ENCODE peak calls at places on chromosomes 6 and 20, in four cellular contexts. O is mesenchymal stem cell, B is heart right ventricle, G is uterus. A is an unnamed sample.

GRCh38 chr6:29792123-29793035 is 35.2 kb upstream of the HLA-G start:
- DNase-seq in O (no peak), B (peak), G (peak), A (peak)

GRCh38 chr6:131807644-131808459 is at the start of gene ENPP1:
- DNase-seq in O (peak), B (peak), G (peak), A (peak)

GRCh38 chr20:9068896-9069663 is at the start of gene PLCB4:
- DNase-seq in O (peak), B (peak), G (peak), A (peak)

GRCh38 chr6:43578748-43579147 is 2.8 kb downstream of the POLH start:
- DNase-seq in O (peak), B (no peak), G (no peak), A (no peak)

GRCh38 chr20:45924391-45925261 is 9.9 kb upstream of the PCIF1 start:
- DNase-seq in O (peak), B (no peak), G (peak), A (no peak)

GRCh38 chr6:98842489-98843180 is 8.3 kb downstream of the POU3F2 start:
- DNase-seq in O (no peak), B (no peak), G (no peak), A (peak)

GRCh38 chr6:89050155-89050554 is 30.4 kb upstream of the PNRC1 start:
- DNase-seq in O (peak), B (peak), G (peak), A (no peak)

GRCh38 chr20:3861191-3861590 is 14.6 kb downstream of the MAVS start:
- DNase-seq in O (no peak), B (no peak), G (no peak), A (no peak)

GRCh38 chr6:138662474-138662873 is 111.1 kb upstream of the CCDC28A start:
- DNase-seq in O (peak), B (no peak), G (no peak), A (no peak)

GRCh38 chr6:26478985-26479278 is 21.2 kb upstream of the BTN1A1 start:
- DNase-seq in O (no peak), B (no peak), G (no peak), A (no peak)

GRCh38 chr6:37698264-37699137 is 818 bp upstream of the MDGA1 start:
- DNase-seq in O (peak), B (peak), G (peak), A (no peak)

GRCh38 chr6:50653253-50653652 is 60.1 kb upstream of the TFAP2D start:
- DNase-seq in O (no peak), B (no peak), G (no peak), A (no peak)

GRCh38 chr6:17983712-17984111 is 3.7 kb downstream of the KIF13A start:
- DNase-seq in O (no peak), B (no peak), G (no peak), A (no peak)

GRCh38 chr6:683742-684440 is 9.0 kb downstream of the EXOC2 start:
- DNase-seq in O (peak), B (no peak), G (no peak), A (peak)

GRCh38 chr20:11790047-11790446 is 127.6 kb upstream of the BTBD3 start:
- DNase-seq in O (no peak), B (no peak), G (no peak), A (no peak)

GRCh38 chr6:116189472-116189871 is 63.5 kb upstream of the COL10A1 start:
- DNase-seq in O (no peak), B (no peak), G (no peak), A (no peak)

GRCh38 chr20:33209789-33210188 is 7.4 kb upstream of the BPIFA3 start:
- DNase-seq in O (peak), B (peak), G (peak), A (peak)

GRCh38 chr6:12293931-12294800 is 4.0 kb downstream of the EDN1 start:
- DNase-seq in O (no peak), B (no peak), G (no peak), A (no peak)

GRCh38 chr6:118648866-118649554 is 2.4 kb downstream of the CEP85L start:
- DNase-seq in O (peak), B (no peak), G (no peak), A (no peak)

GRCh38 chr20:6384956-6385355 is 262.1 kb upstream of the FERMT1 start:
- DNase-seq in O (no peak), B (no peak), G (no peak), A (no peak)

GRCh38 chr6:45156075-45156474 is 172.1 kb upstream of the RUNX2 start:
- DNase-seq in O (no peak), B (no peak), G (no peak), A (no peak)

GRCh38 chr6:145548941-145549652 is 186.2 kb downstream of the EPM2A start:
- DNase-seq in O (no peak), B (no peak), G (no peak), A (no peak)

GRCh38 chr20:36273414-36274247 is 32.5 kb upstream of the DLGAP4 start:
- DNase-seq in O (peak), B (no peak), G (no peak), A (no peak)

GRCh38 chr6:45827952-45828530 is 187.6 kb downstream of the CLIC5 start:
- DNase-seq in O (peak), B (no peak), G (no peak), A (no peak)

GRCh38 chr20:4726710-4727391 is 5.1 kb downstream of the PRND start:
- DNase-seq in O (peak), B (no peak), G (no peak), A (no peak)

GRCh38 chr6:36418558-36418957 is 24.1 kb downstream of the PXT1 start:
- DNase-seq in O (no peak), B (no peak), G (no peak), A (no peak)

GRCh38 chr6:143745160-143746133 is 67.7 kb downstream of the PHACTR2 start:
- DNase-seq in O (peak), B (no peak), G (no peak), A (no peak)

GRCh38 chr6:170088349-170088951 is 202.4 kb downstream of the DLL1 start:
- DNase-seq in O (no peak), B (no peak), G (peak), A (peak)

GRCh38 chr6:21051777-21052176 is 517.5 kb downstream of the CDKAL1 start:
- DNase-seq in O (no peak), B (no peak), G (no peak), A (no peak)

GRCh38 chr20:58065508-58066361 is 162.7 kb downstream of the ANKRD60 start:
- DNase-seq in O (no peak), B (no peak), G (no peak), A (no peak)

GRCh38 chr20:60627751-60628565 is 624.1 kb upstream of the CDH4 start:
- DNase-seq in O (no peak), B (no peak), G (no peak), A (no peak)

GRCh38 chr6:50819527-50819905 is 845 bp downstream of the TFAP2B start:
- DNase-seq in O (peak), B (no peak), G (no peak), A (no peak)

GRCh38 chr6:96460052-96460700 is 61.4 kb upstream of the UFL1 start:
- DNase-seq in O (no peak), B (no peak), G (no peak), A (no peak)

GRCh38 chr6:2266845-2267244 is 21.4 kb upstream of the GMDS start:
- DNase-seq in O (no peak), B (no peak), G (no peak), A (no peak)

GRCh38 chr6:57262901-57263694 is 41.0 kb upstream of the RAB23 start:
- DNase-seq in O (peak), B (no peak), G (peak), A (no peak)

GRCh38 chr20:20519269-20519668 is 151.4 kb downstream of the INSM1 start:
- DNase-seq in O (no peak), B (no peak), G (no peak), A (no peak)

GRCh38 chr6:137717074-137718073 is 149.7 kb upstream of the TNFAIP3 start:
- DNase-seq in O (no peak), B (no peak), G (no peak), A (no peak)

GRCh38 chr6:33869826-33870423 is 66.1 kb upstream of the MLN start:
- DNase-seq in O (no peak), B (no peak), G (no peak), A (no peak)

GRCh38 chr20:59453634-59454241 is 150.6 kb upstream of the PHACTR3 start:
- DNase-seq in O (no peak), B (no peak), G (no peak), A (no peak)

GRCh38 chr6:128376952-128377503 is 143.4 kb downstream of the PTPRK start:
- DNase-seq in O (no peak), B (no peak), G (no peak), A (no peak)

DNA sequence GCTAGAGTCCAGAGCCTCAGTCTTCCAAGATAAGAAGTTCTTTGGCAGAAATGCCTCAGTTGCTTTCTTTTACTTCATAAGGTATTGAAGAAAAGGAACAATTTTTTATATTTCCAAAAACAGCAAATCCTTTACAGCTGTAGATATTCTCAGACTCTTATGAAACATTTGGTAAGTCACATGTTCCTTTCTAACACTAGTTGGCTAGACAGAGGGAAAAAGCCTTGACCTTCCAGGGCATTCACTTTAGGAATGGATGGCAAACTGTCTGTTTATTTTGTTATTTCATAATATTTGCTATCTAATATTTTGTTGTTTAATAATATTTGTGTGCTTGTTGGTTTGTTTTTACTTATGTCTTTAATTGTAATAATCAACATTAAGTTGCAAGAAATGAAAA is 140.8 kb downstream of the PTPRK start:
- DNase-seq in O (no peak), B (no peak), G (no peak), A (no peak)
- H3K4me3 ChIP-seq in O (no peak), B (no peak), G (no peak), A (no peak)

GRCh38 chr20:51565741-51566140 is 23.2 kb upstream of the NFATC2 start:
- DNase-seq in O (no peak), B (no peak), G (no peak), A (no peak)

GRCh38 chr20:51566594-51566993 is 24.1 kb upstream of the NFATC2 start:
- DNase-seq in O (no peak), B (no peak), G (no peak), A (no peak)

GRCh38 chr20:51563141-51563596 is 20.6 kb upstream of the NFATC2 start:
- DNase-seq in O (no peak), B (no peak), G (no peak), A (no peak)

GRCh38 chr20:51563597-51564332 is 21.2 kb upstream of the NFATC2 start:
- DNase-seq in O (peak), B (peak), G (peak), A (no peak)

GRCh38 chr20:51565298-51565697 is 22.8 kb upstream of the NFATC2 start:
- DNase-seq in O (no peak), B (no peak), G (no peak), A (no peak)
- H3K4me3 ChIP-seq in O (no peak), B (no peak), G (no peak), A (no peak)

DNA sequence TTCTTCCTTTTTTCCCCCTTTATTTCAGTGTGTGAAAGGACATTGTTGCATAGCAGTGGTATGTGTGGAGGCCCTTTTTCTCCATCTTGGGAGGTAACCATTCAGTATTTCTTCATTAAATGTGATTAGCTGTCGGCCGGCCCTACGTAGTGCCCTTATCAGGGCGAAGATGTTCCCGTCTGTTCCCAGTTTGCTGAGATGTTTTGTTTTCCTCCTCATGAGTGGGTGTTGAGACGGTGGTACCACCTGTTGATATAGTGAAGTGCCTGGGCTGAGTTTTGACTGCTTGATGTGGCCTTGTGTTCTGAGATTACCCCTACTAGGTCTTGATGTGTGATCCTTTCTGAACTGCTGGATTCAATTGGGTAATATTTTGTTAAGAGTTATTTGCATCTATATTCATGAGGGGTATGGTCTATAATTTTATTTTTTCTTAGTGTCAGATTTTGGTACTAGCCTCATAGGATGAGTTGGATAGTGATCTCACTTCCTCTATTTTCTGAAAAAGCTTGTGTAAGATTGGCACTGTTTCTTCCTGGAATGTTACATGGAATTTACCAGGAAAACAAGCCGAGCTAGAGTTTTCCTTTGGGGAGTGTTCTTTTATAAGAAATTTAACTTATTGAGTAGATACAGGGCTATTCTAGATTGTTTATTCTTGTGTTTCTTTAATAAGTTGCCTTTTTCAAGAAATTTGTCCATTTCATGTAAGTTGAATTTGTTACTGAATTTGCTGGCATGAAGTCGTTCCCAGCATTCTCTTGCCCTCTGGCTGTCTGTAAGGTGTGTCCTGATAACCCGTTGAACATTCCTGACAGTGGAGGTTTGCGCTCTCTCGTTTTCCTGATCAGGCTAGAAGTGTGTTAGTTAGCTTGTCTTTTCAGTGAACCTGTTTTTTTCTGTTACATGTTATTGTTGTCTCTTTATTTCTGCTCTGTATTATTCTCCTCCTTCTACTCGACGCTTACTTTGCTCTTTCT is 4.3 kb downstream of the MTG2 start:
- DNase-seq in O (peak), B (no peak), G (no peak), A (no peak)
- H3K4me3 ChIP-seq in O (no peak), B (no peak), G (no peak), A (no peak)

GRCh38 chr20:1721687-1722512 is 64.3 kb upstream of the SIRPG start:
- DNase-seq in O (no peak), B (no peak), G (no peak), A (no peak)

GRCh38 chr20:1722513-1723050 is 65.0 kb upstream of the SIRPG start:
- DNase-seq in O (no peak), B (no peak), G (no peak), A (no peak)

GRCh38 chr20:1720845-1721475 is 63.4 kb upstream of the SIRPG start:
- DNase-seq in O (no peak), B (no peak), G (no peak), A (no peak)

GRCh38 chr20:1720226-1720625 is 62.6 kb upstream of the SIRPG start:
- DNase-seq in O (no peak), B (no peak), G (no peak), A (no peak)

DNA sequence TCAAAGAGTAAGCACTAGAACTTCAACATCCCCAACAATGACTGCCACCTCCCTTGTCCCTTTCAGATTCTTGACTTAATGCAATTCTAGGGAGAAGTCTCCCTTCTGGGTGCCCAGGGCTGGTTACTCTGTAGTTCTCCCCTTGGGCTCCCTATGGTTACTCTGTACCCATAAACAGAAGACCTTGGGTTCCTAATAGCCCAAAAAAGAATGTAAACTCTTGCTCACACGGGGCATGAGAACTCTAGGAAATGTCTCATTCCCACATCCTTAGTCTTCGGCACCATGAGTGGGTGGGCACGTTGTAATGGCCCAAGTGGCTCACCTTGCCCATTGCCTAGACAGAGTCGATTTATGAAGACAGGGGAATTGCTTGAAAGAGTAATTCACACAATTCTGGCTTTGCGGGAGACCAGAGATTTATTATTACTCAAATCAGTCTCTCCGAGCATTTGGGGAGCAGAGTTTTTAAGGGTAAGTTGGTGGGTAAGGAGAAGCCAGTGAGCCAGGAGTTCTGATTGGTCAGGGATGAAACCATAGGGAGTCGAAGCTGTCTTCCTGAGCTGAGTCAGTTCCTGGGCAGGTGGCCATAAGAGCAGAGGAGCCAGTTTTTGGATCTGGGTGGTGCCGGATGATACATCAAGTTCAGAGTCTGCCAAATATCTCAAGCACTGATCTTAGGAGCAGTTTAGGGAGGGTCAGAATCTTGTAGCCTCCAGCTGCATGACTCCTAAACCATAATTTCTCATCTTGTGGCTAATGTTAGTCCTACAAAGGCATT is 61.2 kb upstream of the SIRPG start:
- DNase-seq in O (no peak), B (no peak), G (peak), A (no peak)
- H3K4me3 ChIP-seq in O (no peak), B (no peak), G (no peak), A (no peak)

DNA sequence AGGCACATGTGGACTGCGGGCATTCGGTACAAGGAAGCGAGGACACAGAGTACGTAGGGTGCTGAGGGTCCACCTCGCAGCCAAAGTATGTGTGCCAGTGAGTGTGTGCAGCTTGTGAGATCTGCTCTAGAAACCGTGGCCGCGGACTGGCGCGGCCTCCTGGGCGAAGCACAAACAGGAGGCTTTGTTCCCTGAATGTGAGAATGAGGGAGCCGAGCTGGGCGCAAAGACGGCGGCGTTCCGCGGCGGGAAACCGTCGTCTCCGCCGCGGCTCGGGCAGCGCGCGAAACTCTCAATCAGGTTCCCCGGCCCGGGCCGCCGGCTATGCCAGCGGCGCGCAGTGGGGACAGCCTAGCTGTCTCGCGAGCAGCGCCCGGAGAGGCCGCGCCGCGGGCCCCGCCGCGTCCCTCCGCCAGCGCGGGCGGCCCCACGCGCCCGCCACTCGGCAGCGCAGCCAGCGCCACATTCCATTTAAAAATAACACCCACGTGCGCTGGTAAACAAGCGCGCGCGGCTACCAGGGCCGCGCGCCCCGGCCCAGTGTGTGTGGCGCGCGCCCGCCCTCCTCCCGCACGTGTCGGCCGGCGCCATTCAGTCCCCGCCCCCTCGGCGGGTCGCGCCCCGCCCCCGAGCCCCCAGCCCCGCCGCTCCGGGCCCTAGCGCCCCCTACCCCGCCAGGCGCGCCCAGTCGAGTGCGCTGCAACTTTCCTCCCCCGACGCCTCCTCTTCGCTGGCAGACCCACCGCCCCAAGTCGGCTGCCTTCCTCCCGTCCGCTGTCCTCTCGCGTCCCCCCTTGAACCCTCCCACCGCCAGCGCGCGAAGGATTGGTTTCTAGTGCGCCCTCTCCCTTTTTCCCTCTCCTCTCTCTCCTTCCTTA is 3.0 kb upstream of the FOXO3 start:
- DNase-seq in O (peak), B (peak), G (peak), A (peak)
- H3K4me3 ChIP-seq in O (peak), B (peak), G (peak), A (peak)

DNA sequence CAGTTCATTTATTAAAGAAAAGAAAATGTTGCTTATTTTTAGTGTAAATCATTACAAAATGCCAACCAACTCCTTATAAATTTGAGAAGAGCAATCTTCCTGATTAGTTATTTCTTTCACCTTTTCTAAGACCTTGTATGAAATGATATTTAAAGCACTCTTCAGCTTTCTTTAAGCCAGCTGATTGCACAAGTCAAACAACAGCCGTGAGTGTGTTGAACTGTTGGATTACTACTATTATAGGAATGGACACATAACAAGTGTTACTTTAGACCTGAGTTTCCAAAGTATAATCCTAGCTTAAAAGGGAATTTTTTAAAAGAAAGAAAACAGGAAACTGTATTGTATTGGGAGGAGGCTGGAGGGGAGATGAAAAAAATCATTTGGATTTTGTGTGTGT is 26.8 kb upstream of the GLP1R start:
- DNase-seq in O (no peak), B (no peak), G (no peak), A (no peak)
- H3K4me3 ChIP-seq in O (no peak), B (no peak), G (no peak), A (no peak)

A was measured in dorsolateral prefrontal cortex.